ENCODE peak calls at places on chromosomes 13 and 19, in nine cellular contexts. N is A549, V is HepG2, E is HL-60, M is HCT116, L is GM23338, I is K562, O is SK-N-SH, F is GM12878. U is an unnamed sample.

GRCh38 chr13:40318366-40318765 is 348.1 kb downstream of the FOXO1 start:
- DNase-seq in I (no peak), L (no peak), M (no peak), N (no peak), V (no peak), F (no peak), O (peak; percentile 36), E (no peak), U (no peak)

GRCh38 chr13:111577956-111578595 is 257.6 kb downstream of the TEX29 start:
- DNase-seq in E (no peak), I (no peak), M (no peak), V (no peak), N (no peak), O (no peak), F (no peak), L (no peak), U (no peak)

GRCh38 chr13:98175823-98176222 is 1.2 kb downstream of the RNF113B start:
- DNase-seq in L (no peak), F (no peak), M (no peak), I (no peak), N (no peak), O (no peak), E (no peak), V (no peak), U (no peak)

GRCh38 chr19:46423194-46423593 is 5.5 kb downstream of the PNMA8C start:
- DNase-seq in N (no peak), M (no peak), F (no peak), V (no peak), L (no peak), I (no peak), E (no peak), O (no peak), U (no peak)

GRCh38 chr13:67298297-67298696 is 68.2 kb upstream of the PCDH9 start:
- DNase-seq in N (no peak), F (no peak), V (no peak), L (no peak), I (no peak), O (no peak), M (no peak), E (no peak), U (no peak)

GRCh38 chr19:27776020-27776419 is 1436.9 kb downstream of the UQCRFS1 start:
- DNase-seq in N (peak; percentile 84), E (peak; percentile 66), F (no peak), I (peak; percentile 44), O (no peak), L (peak; percentile 69), M (no peak), V (no peak), U (no peak)

GRCh38 chr13:114132419-114133121 is at the start of gene RASA3:
- DNase-seq in L (peak; percentile 90), V (no peak), M (peak; percentile 38), O (peak; percentile 99), I (peak; percentile 89), F (no peak), N (peak; percentile 54), E (no peak), U (no peak)

GRCh38 chr13:27644302-27644701 is 22.6 kb downstream of the POLR1D start:
- DNase-seq in I (no peak), O (no peak), V (no peak), M (peak; percentile 27), N (no peak), E (no peak), F (no peak), L (no peak), U (no peak)

GRCh38 chr13:43263047-43263446 is 239.7 kb downstream of the DNAJC15 start:
- DNase-seq in L (no peak), O (no peak), E (no peak), M (no peak), V (no peak), F (no peak), I (no peak), N (no peak), U (no peak)

GRCh38 chr13:99655351-99656091 is 154.2 kb downstream of the TM9SF2 start:
- DNase-seq in O (no peak), V (peak; percentile 72), I (no peak), E (no peak), M (peak; percentile 90), F (no peak), N (peak; percentile 96), L (no peak), U (no peak)

GRCh38 chr19:19113040-19113541 is 25.2 kb downstream of the TMEM161A start:
- DNase-seq in N (peak; percentile 16), L (peak; percentile 68), I (peak; percentile 58), O (peak; percentile 62), E (no peak), F (no peak), M (no peak), V (peak; percentile 75), U (no peak)

GRCh38 chr19:19111967-19112580 is 26.2 kb downstream of the TMEM161A start:
- DNase-seq in E (no peak), N (no peak), L (no peak), I (no peak), V (no peak), O (peak; percentile 17), M (no peak), F (no peak), U (no peak)

GRCh38 chr19:19120308-19121156 is 17.7 kb downstream of the TMEM161A start:
- DNase-seq in M (no peak), N (peak; percentile 49), E (peak; percentile 36), F (no peak), O (peak; percentile 81), L (peak; percentile 99), I (peak; percentile 99), V (peak; percentile 35), U (no peak)

GRCh38 chr19:19119325-19120237 is 18.7 kb downstream of the TMEM161A start:
- DNase-seq in M (no peak), I (no peak), F (no peak), L (no peak), E (no peak), O (no peak), N (no peak), V (no peak), U (no peak)

DNA sequence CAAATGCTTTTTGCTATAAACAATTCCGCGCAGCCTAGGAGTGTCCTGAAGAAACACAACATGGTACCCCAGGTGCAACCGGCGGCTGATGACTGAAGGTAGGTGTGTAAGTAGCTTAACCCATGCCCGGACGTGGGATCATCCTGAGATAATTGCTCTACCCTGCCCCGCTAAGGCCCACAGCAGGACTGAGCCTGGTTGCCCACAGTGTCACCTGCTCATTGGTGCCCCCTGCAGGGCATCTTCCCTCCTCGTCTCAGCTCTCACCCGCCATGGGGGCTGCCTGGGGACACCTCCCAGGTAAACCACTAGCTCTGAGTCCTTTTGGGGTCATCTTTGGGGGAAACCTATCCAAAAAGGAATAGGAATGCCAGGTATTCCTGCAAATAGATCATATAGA is 22.3 kb downstream of the TMEM161A start:
- DNase-seq in I (peak; percentile 72), O (peak; percentile 72), N (peak; percentile 37), M (no peak), L (peak; percentile 89), V (peak; percentile 45), F (no peak), E (no peak), U (no peak)
- TF ChIP-seq REST in I (no peak), O (no peak), N (no peak), M (no peak), L (no peak), V (no peak), F (no peak), E (no peak), U (no peak)

DNA sequence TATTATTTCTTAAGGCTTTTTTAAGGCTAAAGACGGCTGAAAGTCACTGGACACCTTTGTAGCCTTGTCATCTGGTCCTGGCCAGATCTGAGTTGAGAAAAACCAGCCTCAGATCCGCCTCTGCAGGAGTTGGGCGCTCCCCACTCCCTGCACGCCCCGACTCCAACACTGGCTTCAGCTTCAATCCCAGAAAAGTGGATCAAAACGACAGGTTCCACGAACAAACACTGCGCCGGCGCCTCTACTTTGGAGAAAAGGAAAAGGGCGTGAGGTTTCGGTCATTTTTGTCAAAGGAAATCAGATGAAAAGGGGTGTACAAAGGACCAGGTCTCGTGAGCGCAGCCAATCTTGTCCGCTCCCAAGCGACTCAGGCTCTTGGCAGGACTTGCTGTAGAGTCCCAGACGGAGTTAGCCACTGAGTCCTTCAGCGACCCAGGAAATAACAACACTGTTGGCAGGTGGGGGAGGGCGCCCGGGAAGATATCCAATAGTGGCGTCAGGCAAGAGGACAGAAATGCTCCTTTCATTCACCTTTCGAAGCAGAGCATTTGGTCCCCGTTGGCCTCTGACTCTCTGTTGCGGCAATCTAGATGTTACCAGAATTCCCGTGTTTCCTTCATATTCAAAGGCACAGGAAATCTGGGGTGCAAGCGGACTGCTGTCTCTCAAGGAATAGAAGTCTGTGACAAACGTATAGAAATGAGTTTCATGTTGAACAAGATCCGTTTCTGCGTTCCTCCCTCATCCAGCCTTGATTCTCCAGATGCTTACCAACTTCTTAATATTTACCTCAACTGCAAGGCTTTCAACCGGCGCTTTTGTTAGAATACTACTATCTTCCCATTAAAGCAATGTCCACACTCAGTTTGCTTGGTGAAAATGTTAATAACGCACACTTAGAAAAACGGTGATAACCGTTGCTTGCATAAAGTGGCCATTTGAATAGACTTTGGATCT is 1.8 kb upstream of the CCNA1 start:
- DNase-seq in L (peak; percentile 73), F (no peak), E (no peak), V (no peak), I (no peak), O (peak; percentile 11), N (no peak), M (no peak), U (no peak)
- H3K27ac ChIP-seq in L (no peak overlapping the region), F (no peak overlapping the region), E (no peak overlapping the region), V (no peak overlapping the region), I (no peak overlapping the region), O (no peak overlapping the region), N (no peak overlapping the region), M (no peak overlapping the region), U (no peak overlapping the region)

DNA sequence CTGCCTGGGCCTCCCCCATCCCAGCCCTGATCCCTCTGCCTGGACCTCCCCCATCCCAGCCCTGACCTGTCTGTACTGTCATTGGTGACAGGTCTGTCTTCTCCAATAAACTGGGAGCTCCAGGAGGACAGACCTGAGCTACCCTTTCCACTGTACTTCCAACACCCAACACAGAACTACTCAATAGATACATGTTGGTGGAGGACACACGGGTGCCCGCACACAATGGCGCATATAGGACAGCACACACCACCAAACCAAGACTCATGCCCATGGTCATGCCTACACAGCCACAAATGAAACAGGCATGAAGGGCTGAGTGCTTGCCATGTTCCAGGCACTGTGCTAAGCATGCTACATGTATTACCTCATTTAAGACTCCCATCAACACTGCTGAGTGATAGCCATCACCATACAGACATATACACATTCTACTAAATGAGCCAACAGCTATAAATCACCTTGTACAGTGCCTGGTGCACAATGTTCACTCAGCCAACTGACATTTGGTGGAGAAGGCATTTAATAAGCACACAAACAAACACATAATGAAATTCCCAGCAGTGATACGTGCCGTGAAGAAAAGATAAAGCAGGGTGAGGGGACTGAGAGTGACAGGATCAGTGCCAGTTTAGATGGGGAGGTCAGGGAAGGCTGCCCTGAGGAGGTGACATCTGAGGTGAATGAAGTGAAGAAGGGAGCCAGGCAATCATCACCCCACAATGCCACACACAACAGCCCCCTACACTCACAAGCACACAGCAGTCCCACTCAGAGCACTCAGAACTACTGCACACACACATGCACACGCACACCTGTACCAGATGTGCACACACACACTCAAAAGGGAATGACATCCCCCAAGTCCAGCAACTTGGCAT is 857 bp downstream of the POU2F2 start:
- DNase-seq in F (no peak), M (no peak), L (no peak), E (no peak), N (no peak), I (no peak), O (no peak), V (no peak), U (no peak)
- TF ChIP-seq REST in F (no peak), M (no peak), L (no peak), E (no peak), N (no peak), I (no peak), O (no peak), V (no peak), U (no peak)

GRCh38 chr13:62321139-62321538 is 905.5 kb upstream of the PCDH20 start:
- DNase-seq in L (no peak), V (no peak), I (no peak), F (no peak), N (no peak), O (no peak), E (no peak), M (no peak), U (no peak)
- H3K27ac ChIP-seq in L (no peak overlapping the region), V (no peak overlapping the region), I (no peak overlapping the region), F (no peak overlapping the region), N (no peak overlapping the region), O (no peak overlapping the region), E (no peak overlapping the region), M (no peak overlapping the region), U (no peak overlapping the region)

U was measured in Panc1.